ENCODE peak calls at places on chromosomes 11 and 22, in four cellular contexts. One of them, this sample, is unnamed.
A peak's percentile ranks its signal among the peaks of the same experiment; 100 is the strongest.

GRCh38 chr11:73217131-73217809 is 811 bp upstream of the P2RY2 start:
- DNase-seq in neural crest cell: no peak
- DNase-seq in choroid plexus epithelial cell: no peak
- DNase-seq in NCI-H1417: no peak
- DNase-seq in this sample: no peak

GRCh38 chr11:62145261-62145871 is 21.6 kb downstream of the INCENP start:
- DNase-seq in neural crest cell: no peak
- DNase-seq in NCI-H1417: no peak
- DNase-seq in choroid plexus epithelial cell: no peak
- DNase-seq in this sample: no peak

GRCh38 chr11:128146926-128147605 is 440.3 kb downstream of the ETS1 start:
- DNase-seq in choroid plexus epithelial cell: peak; percentile 12
- DNase-seq in neural crest cell: no peak
- DNase-seq in NCI-H1417: peak; percentile 49
- DNase-seq in this sample: no peak

GRCh38 chr11:75667831-75668507 is 869 bp downstream of the MAP6 start:
- DNase-seq in neural crest cell: peak; percentile 67
- DNase-seq in NCI-H1417: peak; percentile 95
- DNase-seq in choroid plexus epithelial cell: peak; percentile 33
- DNase-seq in this sample: peak; percentile 57

GRCh38 chr11:32334822-32335221 is 100.5 kb downstream of the WT1 start:
- DNase-seq in neural crest cell: no peak
- DNase-seq in choroid plexus epithelial cell: no peak
- DNase-seq in NCI-H1417: no peak
- DNase-seq in this sample: no peak

GRCh38 chr11:8066036-8066910 is 14.7 kb upstream of the TUB start:
- DNase-seq in choroid plexus epithelial cell: no peak
- DNase-seq in neural crest cell: no peak
- DNase-seq in NCI-H1417: no peak
- DNase-seq in this sample: no peak

GRCh38 chr11:68076371-68077042 is 37.7 kb downstream of the TCIRG1 start:
- DNase-seq in NCI-H1417: no peak
- DNase-seq in neural crest cell: no peak
- DNase-seq in choroid plexus epithelial cell: peak; percentile 18
- DNase-seq in this sample: no peak

GRCh38 chr22:50012201-50013181 is at the start of gene IL17REL:
- DNase-seq in neural crest cell: no peak
- DNase-seq in NCI-H1417: peak; percentile 4
- DNase-seq in choroid plexus epithelial cell: peak; percentile 37
- DNase-seq in this sample: peak; percentile 8

GRCh38 chr11:59776210-59777066 is 21.3 kb downstream of the STX3 start:
- DNase-seq in NCI-H1417: no peak
- DNase-seq in neural crest cell: no peak
- DNase-seq in choroid plexus epithelial cell: peak; percentile 79
- DNase-seq in this sample: no peak

GRCh38 chr11:71339178-71339881 is 87.0 kb upstream of the SHANK2 start:
- DNase-seq in neural crest cell: no peak
- DNase-seq in choroid plexus epithelial cell: no peak
- DNase-seq in NCI-H1417: no peak
- DNase-seq in this sample: no peak

GRCh38 chr11:95508219-95508880 is 277.3 kb upstream of the SESN3 start:
- DNase-seq in NCI-H1417: no peak
- DNase-seq in choroid plexus epithelial cell: no peak
- DNase-seq in neural crest cell: no peak
- DNase-seq in this sample: no peak

GRCh38 chr11:6391548-6392134 is 1.4 kb downstream of the SMPD1 start:
- DNase-seq in NCI-H1417: no peak
- DNase-seq in neural crest cell: no peak
- DNase-seq in choroid plexus epithelial cell: no peak
- DNase-seq in this sample: no peak